ENCODE peak calls at places on chromosomes 6 and 20, in four cellular contexts. H is ovary, I is upper lobe of right lung, D is mammary epithelial cell. O is an unnamed sample. For H3K27me3, the result is how much of the 10 kb centered on the place peaks cover.

GRCh38 chr6:139588076-139588639 is 213.7 kb upstream of the CITED2 start:
- DNase-seq in D (peak), H (no peak), I (no peak), O (no peak)

GRCh38 chr6:43495409-43495941 is 14.7 kb downstream of the LRRC73 start:
- DNase-seq in D (peak), H (no peak), I (no peak), O (peak)

GRCh38 chr6:5123296-5124135 is 38.4 kb downstream of the PPP1R3G start:
- DNase-seq in H (no peak), D (no peak), I (no peak), O (no peak)

GRCh38 chr6:75279418-75279817 is 5.2 kb downstream of the TMEM30A start:
- DNase-seq in D (no peak), H (no peak), I (no peak), O (no peak)

GRCh38 chr6:63764318-63764916 is 128.8 kb downstream of the PHF3 start:
- DNase-seq in I (no peak), D (no peak), H (no peak), O (no peak)

GRCh38 chr20:57397693-57398108 is 6.5 kb downstream of the RBM38 start:
- DNase-seq in D (no peak), I (peak), H (no peak), O (no peak)

GRCh38 chr20:49607568-49607967 is 39.6 kb upstream of the PTGIS start:
- DNase-seq in D (no peak), H (no peak), I (no peak), O (no peak)

GRCh38 chr6:165486183-165487137 is 176.6 kb downstream of the PDE10A start:
- DNase-seq in I (no peak), D (no peak), H (no peak), O (no peak)

GRCh38 chr6:18269717-18270116 is 5.4 kb upstream of the DEK start:
- DNase-seq in H (no peak), D (no peak), I (no peak), O (no peak)

GRCh38 chr6:90610291-90610670 is 23.4 kb upstream of the MAP3K7 start:
- DNase-seq in D (no peak), I (no peak), H (peak), O (peak)

GRCh38 chr20:52219441-52219840 is 27.9 kb upstream of the ZFP64 start:
- DNase-seq in I (no peak), D (no peak), H (no peak), O (no peak)

GRCh38 chr20:420169-420620 is 12.1 kb downstream of the RBCK1 start:
- DNase-seq in H (no peak), I (no peak), D (no peak), O (no peak)

GRCh38 chr6:98574991-98575390 is 259.4 kb upstream of the POU3F2 start:
- DNase-seq in H (no peak), D (no peak), I (no peak), O (no peak)

GRCh38 chr6:24909281-24910216 is 26.2 kb downstream of the RIPOR2 start:
- DNase-seq in I (no peak), D (no peak), H (no peak), O (no peak)

GRCh38 chr20:49635171-49635570 is 67.2 kb upstream of the PTGIS start:
- DNase-seq in I (no peak), D (no peak), H (peak), O (no peak)

GRCh38 chr6:70108230-70108629 is 194.7 kb downstream of the COL9A1 start:
- DNase-seq in H (no peak), I (no peak), D (peak), O (no peak)

GRCh38 chr6:152135755-152136448 is 328.4 kb downstream of the ESR1 start:
- DNase-seq in H (no peak), I (no peak), D (no peak), O (no peak)

GRCh38 chr6:79928478-79928998 is 18.8 kb downstream of the ELOVL4 start:
- DNase-seq in H (no peak), D (no peak), I (no peak), O (no peak)

GRCh38 chr6:63765828-63766227 is 130.2 kb downstream of the PHF3 start:
- DNase-seq in D (no peak), H (no peak), I (no peak), O (no peak)

GRCh38 chr6:154887051-154887450 is 108.1 kb upstream of the TIAM2 start:
- DNase-seq in H (no peak), I (no peak), D (peak), O (peak)

GRCh38 chr20:32017711-32018251 is 7.5 kb downstream of the CCM2L start:
- DNase-seq in H (no peak), I (peak), D (peak), O (no peak)

GRCh38 chr20:48523191-48523757 is 304.5 kb downstream of the PREX1 start:
- DNase-seq in D (peak), I (no peak), H (no peak), O (peak)

GRCh38 chr20:35329435-35330139 is 37.4 kb upstream of the FAM83C start:
- DNase-seq in H (no peak), D (peak), I (no peak), O (peak)

GRCh38 chr6:145813285-145814034 is 1.1 kb downstream of the FBXO30 start:
- DNase-seq in H (no peak), D (peak), I (no peak), O (peak)

GRCh38 chr6:137512768-137513605 is 18.8 kb upstream of the OLIG3 start:
- DNase-seq in D (no peak), I (no peak), H (no peak), O (no peak)

GRCh38 chr6:47428746-47429664 is 48.6 kb upstream of the CD2AP start:
- DNase-seq in I (no peak), H (no peak), D (no peak), O (no peak)

GRCh38 chr6:2188856-2189384 is 56.5 kb downstream of the GMDS start:
- DNase-seq in H (no peak), D (no peak), I (no peak), O (no peak)

GRCh38 chr20:846894-847278 is 13.4 kb downstream of the FAM110A start:
- DNase-seq in I (peak), D (no peak), H (no peak), O (no peak)

GRCh38 chr6:112307707-112308106 is 39.4 kb upstream of the RFPL4B start:
- DNase-seq in H (no peak), D (no peak), I (no peak), O (no peak)

GRCh38 chr6:124798942-124799496 is 163.2 kb upstream of the RNF217 start:
- DNase-seq in I (no peak), H (no peak), D (no peak), O (no peak)

GRCh38 chr6:103367212-103367611 is 1492.5 kb downstream of the HACE1 start:
- DNase-seq in D (no peak), H (no peak), I (no peak), O (no peak)

GRCh38 chr6:168288781-168289570 is 30.6 kb downstream of the DACT2 start:
- DNase-seq in D (no peak), H (no peak), I (no peak), O (no peak)

GRCh38 chr6:85186546-85187170 is 263.2 kb upstream of the NT5E start:
- DNase-seq in H (no peak), I (no peak), D (peak), O (peak)

GRCh38 chr20:33521461-33521860 is 31.6 kb downstream of the CBFA2T2 start:
- DNase-seq in D (no peak), H (no peak), I (no peak), O (no peak)

GRCh38 chr6:56497270-56497669 is 145.4 kb downstream of the DST start:
- DNase-seq in I (no peak), H (no peak), D (no peak), O (no peak)

GRCh38 chr6:144423167-144423566 is 138.0 kb downstream of the UTRN start:
- DNase-seq in H (no peak), D (no peak), I (no peak), O (no peak)

GRCh38 chr20:39800548-39800947 is 838.4 kb downstream of the DHX35 start:
- DNase-seq in I (no peak), H (no peak), D (peak), O (peak)

GRCh38 chr20:59525500-59526241 is 78.7 kb upstream of the PHACTR3 start:
- DNase-seq in I (peak), H (peak), D (peak), O (peak)

GRCh38 chr20:59518881-59519706 is 85.2 kb upstream of the PHACTR3 start:
- DNase-seq in H (no peak), D (peak), I (no peak), O (peak)

GRCh38 chr20:59519707-59520014 is 84.7 kb upstream of the PHACTR3 start:
- DNase-seq in H (no peak), I (no peak), D (no peak), O (no peak)

GRCh38 chr20:59515906-59516209 is 88.5 kb upstream of the PHACTR3 start:
- DNase-seq in I (no peak), D (no peak), H (no peak), O (no peak)

DNA sequence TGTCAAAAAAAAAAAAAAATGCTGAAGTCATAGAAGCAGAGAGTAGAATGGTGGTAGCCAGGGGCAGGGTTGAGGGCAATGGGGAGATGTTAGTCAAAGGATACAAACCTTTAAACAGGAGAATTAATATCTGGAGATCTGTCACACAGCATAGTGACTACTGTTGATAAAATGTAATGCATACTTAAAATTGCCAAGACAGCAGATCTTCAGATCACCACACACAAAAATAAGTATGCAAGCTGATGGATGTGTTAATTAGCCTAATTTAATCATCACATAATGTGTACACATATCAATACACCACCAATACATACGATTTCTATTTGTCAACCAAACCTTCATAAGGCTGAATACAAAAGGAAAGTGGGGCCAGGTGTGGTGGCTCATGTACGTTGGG is 83.5 kb upstream of the PHACTR3 start:
- DNase-seq in D (no peak), H (no peak), I (no peak), O (no peak)
- H3K27me3 ChIP-seq in D (under half), H (under half), I (half or more), O (under half)

GRCh38 chr20:44571367-44571766 is 11.0 kb upstream of the PKIG start:
- DNase-seq in I (no peak), H (no peak), D (no peak), O (no peak)
- H3K27ac ChIP-seq in I (no peak), H (no peak), D (no peak), O (no peak)

GRCh38 chr6:10411131-10411914 is 3.6 kb downstream of the TFAP2A start:
- DNase-seq in H (no peak), D (peak), I (no peak), O (no peak)

GRCh38 chr6:10412948-10413849 is 1.7 kb downstream of the TFAP2A start:
- DNase-seq in H (no peak), I (peak), D (peak), O (peak)

GRCh38 chr6:10412165-10412947 is 2.5 kb downstream of the TFAP2A start:
- DNase-seq in D (peak), H (peak), I (peak), O (peak)

GRCh38 chr6:10410214-10410873 is 4.5 kb downstream of the TFAP2A start:
- DNase-seq in H (no peak), D (peak), I (no peak), O (no peak)

DNA sequence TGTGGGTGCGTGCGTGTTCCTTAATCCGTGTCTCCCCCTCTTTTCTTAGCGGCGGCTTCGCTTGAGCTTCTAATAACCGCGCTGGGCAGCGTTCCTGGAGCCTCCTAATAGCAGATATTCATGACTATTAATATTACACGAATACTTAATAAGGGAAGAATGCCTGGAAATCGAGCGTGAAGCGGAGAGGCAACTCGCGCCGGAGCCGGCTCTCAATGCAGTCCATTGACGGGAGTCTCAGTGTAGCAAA is 3.0 kb downstream of the TFAP2A start:
- DNase-seq in I (no peak), D (no peak), H (no peak), O (no peak)
- H3K27me3 ChIP-seq in I (half or more), D (under half), H (under half), O (under half)

DNA sequence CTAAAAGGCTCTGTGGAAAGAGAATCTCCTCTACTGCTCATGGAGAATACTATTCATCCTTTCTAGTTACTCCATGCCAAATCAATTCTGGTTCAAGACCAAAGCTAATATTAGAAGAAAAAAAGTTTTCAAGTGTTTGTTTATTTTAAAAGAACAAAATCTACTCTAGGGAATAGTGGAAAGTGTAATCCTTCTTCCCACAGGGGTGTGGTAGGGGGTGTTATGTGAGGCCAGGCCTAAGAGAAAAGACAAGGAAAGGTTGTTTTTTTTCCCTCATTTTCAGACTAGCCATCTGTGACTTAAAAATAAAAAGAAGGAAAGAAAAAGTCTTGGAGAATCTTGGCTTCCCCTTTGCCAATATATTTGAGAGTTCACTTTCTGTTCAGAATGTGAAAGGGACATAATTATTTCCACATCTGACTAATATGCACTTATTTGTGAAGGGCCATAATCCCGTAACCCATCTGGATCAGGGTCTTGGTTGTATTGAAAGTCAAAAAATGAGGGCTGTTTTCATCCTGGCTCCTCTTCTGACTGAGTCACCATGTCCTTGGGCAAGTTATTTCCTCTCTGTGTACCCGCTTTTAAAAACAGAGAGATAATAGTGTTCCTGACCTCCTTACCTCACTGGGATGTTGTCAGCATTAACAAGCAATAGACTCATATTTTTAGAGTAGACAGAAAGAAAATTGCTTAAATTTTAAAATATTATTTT is 233.8 kb downstream of the IBTK start:
- DNase-seq in I (no peak), D (peak), H (peak), O (peak)
- H3K27ac ChIP-seq in I (no peak), D (peak), H (no peak), O (peak)

GRCh38 chr20:16369441-16369840 is 203.8 kb downstream of the KIF16B start:
- DNase-seq in D (no peak), I (no peak), H (no peak), O (no peak)
- H3K27me3 ChIP-seq in D (under half), I (under half), H (under half), O (under half)

DNA sequence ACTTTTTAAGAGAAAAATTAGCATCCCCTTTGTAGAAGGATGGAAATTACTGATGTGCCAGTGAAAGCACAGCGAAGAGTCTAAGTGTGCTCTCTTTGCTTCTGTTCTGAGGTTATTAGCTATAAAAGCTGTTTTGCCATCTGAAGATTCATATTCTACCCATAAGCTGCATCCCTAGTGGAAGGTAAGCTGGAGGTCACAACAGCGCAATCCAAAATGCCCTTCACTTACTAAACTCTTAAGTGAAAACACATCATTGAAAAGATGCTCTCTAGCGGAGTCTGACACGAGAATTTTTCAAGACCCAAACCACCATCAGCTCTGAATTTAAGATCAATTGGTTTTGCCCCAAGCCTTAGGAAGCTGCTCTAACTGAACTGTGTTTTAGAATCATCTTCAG is 113.5 kb downstream of the ZMYND8 start:
- DNase-seq in H (no peak), I (no peak), D (no peak), O (no peak)
- H3K27ac ChIP-seq in H (no peak), I (no peak), D (no peak), O (no peak)

DNA sequence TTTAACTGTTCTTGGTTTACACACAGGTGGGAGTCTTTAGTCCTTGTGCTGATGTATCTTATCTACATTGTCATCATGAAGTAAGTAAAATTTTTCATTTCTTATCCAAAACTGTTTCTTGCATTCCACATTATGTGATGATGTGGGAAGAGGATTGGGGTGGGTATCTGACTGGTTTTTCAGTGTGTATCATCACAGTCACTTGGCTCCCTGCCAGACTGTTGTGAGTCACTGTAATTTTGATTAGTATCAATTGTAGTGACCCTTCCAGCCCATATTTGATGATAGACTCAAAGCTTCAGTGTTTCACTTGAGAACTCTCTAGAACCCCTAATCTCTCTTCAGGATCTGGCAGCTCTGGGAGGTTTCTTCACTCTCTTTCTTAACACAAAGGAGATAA is 84.5 kb upstream of the RIN2 start:
- DNase-seq in I (no peak), H (no peak), D (peak), O (peak)
- H3K27me3 ChIP-seq in I (under half), H (under half), D (under half), O (under half)

GRCh38 chr6:157556671-157557430 is 175.9 kb downstream of the ZDHHC14 start:
- DNase-seq in H (no peak), D (no peak), I (no peak), O (no peak)

GRCh38 chr6:157558487-157559200 is 177.7 kb downstream of the ZDHHC14 start:
- DNase-seq in I (no peak), H (no peak), D (no peak), O (no peak)

GRCh38 chr6:157559201-157559756 is 178.3 kb downstream of the ZDHHC14 start:
- DNase-seq in D (no peak), H (no peak), I (no peak), O (no peak)

GRCh38 chr6:157557541-157557940 is 176.6 kb downstream of the ZDHHC14 start:
- DNase-seq in I (no peak), H (no peak), D (no peak), O (no peak)

DNA sequence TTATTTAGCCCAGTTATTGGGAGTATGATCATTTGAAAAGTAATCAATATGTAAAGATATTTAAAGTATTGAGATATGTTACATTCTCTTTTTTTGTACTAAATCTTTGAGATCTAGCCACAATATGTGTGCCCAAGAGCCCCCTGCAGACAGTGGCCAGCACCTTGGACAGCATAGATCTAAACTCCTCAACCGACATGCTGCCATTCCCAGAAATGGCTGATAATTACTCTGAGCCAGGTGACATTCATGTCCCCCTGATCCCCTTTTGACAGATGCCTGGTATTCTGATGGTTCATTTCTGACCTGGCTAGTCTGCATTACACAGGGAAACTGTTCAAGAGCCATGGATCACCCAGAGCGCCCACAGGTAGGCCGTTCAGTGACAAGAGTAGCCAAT is 177.1 kb downstream of the ZDHHC14 start:
- DNase-seq in H (no peak), I (no peak), D (no peak), O (no peak)
- H3K27ac ChIP-seq in H (no peak), I (no peak), D (no peak), O (no peak)

DNA sequence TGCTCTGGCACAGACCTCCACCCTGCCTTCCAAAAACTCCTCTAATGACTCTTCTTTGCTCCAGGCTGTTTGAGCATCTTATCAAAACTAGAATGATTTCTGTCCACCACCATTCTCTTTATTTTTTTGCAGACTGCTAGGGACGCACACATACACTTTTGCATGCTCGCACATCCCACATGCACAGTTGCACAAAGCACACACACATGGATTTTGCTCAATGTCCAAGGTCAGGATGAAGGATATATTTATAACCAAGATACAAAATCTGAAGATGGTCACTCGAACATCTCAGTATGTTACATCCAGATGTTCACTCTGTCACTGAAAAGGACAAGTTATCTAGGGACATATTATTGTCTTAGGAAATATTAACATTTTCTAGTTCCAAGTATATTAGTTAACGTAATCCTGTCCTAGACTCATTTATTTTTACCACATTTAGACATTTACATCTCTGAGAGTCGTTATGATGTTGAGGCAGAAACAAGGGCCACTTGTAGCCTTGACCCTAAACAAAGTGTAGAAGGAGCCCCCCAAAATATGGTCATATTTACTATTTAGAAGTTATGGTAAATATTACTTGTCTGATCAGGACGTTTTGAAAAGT is 3.4 kb upstream of the SIM1 start:
- DNase-seq in D (no peak), H (no peak), I (no peak), O (no peak)
- H3K27me3 ChIP-seq in D (half or more), H (under half), I (half or more), O (half or more)

O was measured in foreskin keratinocyte.